ENCODE peak calls at places on chromosomes 5 and 9, in five cellular contexts. J is kidney tubule cell, C is GM23248, H is tibial artery, S is mucosa of gallbladder. F is an unnamed sample.

GRCh38 chr5:108900668-108901067 is 153.0 kb downstream of the FER start:
- DNase-seq in J (no peak), C (no peak), H (no peak), S (no peak), F (peak; percentile 19)

GRCh38 chr9:3858961-3859360 is 333.2 kb upstream of the RFX3 start:
- DNase-seq in J (peak; percentile 67), C (peak; percentile 37), H (no peak), S (no peak), F (peak; percentile 43)

GRCh38 chr5:174423538-174423937 is 300.8 kb upstream of the MSX2 start:
- DNase-seq in J (no peak), C (no peak), H (no peak), S (no peak), F (no peak)

GRCh38 chr5:125262782-125263181 is 516.3 kb upstream of the ZNF608 start:
- DNase-seq in J (no peak), C (peak; percentile 7), H (no peak), S (no peak), F (no peak)

GRCh38 chr5:161676109-161676508 is 9.4 kb upstream of the GABRA6 start:
- DNase-seq in J (peak; percentile 24), C (no peak), H (no peak), S (no peak), F (no peak)

GRCh38 chr5:100270323-100270771 is 264.8 kb upstream of the FAM174A start:
- DNase-seq in J (peak; percentile 98), C (no peak), H (no peak), S (no peak), F (no peak)

GRCh38 chr5:25459082-25459481 is 814.3 kb upstream of the CDH10 start:
- DNase-seq in J (no peak), C (no peak), H (no peak), S (no peak), F (no peak)

GRCh38 chr9:134663084-134663483 is 21.5 kb downstream of the COL5A1 start:
- DNase-seq in J (no peak), C (no peak), H (peak; percentile 65), S (no peak), F (no peak)

GRCh38 chr5:84870369-84870768 is 485.7 kb upstream of the EDIL3 start:
- DNase-seq in J (no peak), C (no peak), H (no peak), S (no peak), F (no peak)

GRCh38 chr5:119036101-119036762 is 34.7 kb upstream of the DMXL1 start:
- DNase-seq in J (peak; percentile 88), C (peak; percentile 94), H (no peak), S (no peak), F (peak; percentile 50)

GRCh38 chr5:78649816-78650561 is 1.4 kb upstream of the LHFPL2 start:
- DNase-seq in J (peak; percentile 16), C (peak; percentile 73), H (no peak), S (no peak), F (peak; percentile 46)

GRCh38 chr9:82923410-82924242 is 139.3 kb downstream of the RASEF start:
- DNase-seq in J (peak; percentile 84), C (no peak), H (no peak), S (no peak), F (no peak)

GRCh38 chr5:178318382-178318781 is 85.8 kb upstream of the PHYKPL start:
- DNase-seq in J (no peak), C (no peak), H (no peak), S (no peak), F (no peak)

GRCh38 chr5:633521-633955 is 21.4 kb downstream of the CEP72 start:
- DNase-seq in J (no peak), C (peak; percentile 17), H (peak; percentile 32), S (peak; percentile 6), F (no peak)

GRCh38 chr9:129610473-129611301 is 10.2 kb downstream of the C9orf50 start:
- DNase-seq in J (peak; percentile 70), C (peak; percentile 91), H (peak; percentile 87), S (peak; percentile 82), F (peak; percentile 89)

GRCh38 chr5:101455048-101455447 is 552.0 kb upstream of the ST8SIA4 start:
- DNase-seq in J (no peak), C (no peak), H (no peak), S (no peak), F (no peak)

GRCh38 chr5:119400248-119400647 is 44.4 kb downstream of the TNFAIP8 start:
- DNase-seq in J (peak; percentile 98), C (peak; percentile 24), H (no peak), S (no peak), F (no peak)

GRCh38 chr9:12884736-12885395 is 110.0 kb downstream of the LURAP1L start:
- DNase-seq in J (peak; percentile 79), C (peak; percentile 85), H (no peak), S (no peak), F (peak; percentile 34)

GRCh38 chr5:90740244-90740799 is 181.7 kb downstream of the ADGRV1 start:
- DNase-seq in J (no peak), C (no peak), H (no peak), S (no peak), F (no peak)

GRCh38 chr5:116738948-116739339 is 164.3 kb upstream of the SEMA6A start:
- DNase-seq in J (no peak), C (no peak), H (no peak), S (no peak), F (no peak)

GRCh38 chr9:135186248-135187164 is 99.0 kb downstream of the OLFM1 start:
- DNase-seq in J (no peak), C (no peak), H (no peak), S (peak; percentile 14), F (no peak)

GRCh38 chr9:92245005-92245797 is 48.3 kb downstream of the IARS1 start:
- DNase-seq in J (peak; percentile 86), C (peak; percentile 88), H (no peak), S (no peak), F (peak; percentile 74)

GRCh38 chr5:2430606-2431005 is 320.9 kb downstream of the IRX2 start:
- DNase-seq in J (no peak), C (no peak), H (no peak), S (no peak), F (no peak)

F was measured in adipocyte.